ENCODE peak calls at places on chromosomes 12 and 14, in four cellular contexts. S, A, T and M are unnamed samples.

GRCh38 chr14:91496790-91497189 is 13.3 kb downstream of the PPP4R3A start:
- DNase-seq in A (peak; percentile 41), T (no peak), S (no peak), M (no peak)

GRCh38 chr12:111505601-111506036 is 93.5 kb downstream of the ATXN2 start:
- DNase-seq in T (no peak), A (no peak), S (peak; percentile 9), M (no peak)

GRCh38 chr12:67661311-67662011 is 12.9 kb downstream of the DYRK2 start:
- DNase-seq in T (no peak), S (no peak), A (no peak), M (no peak)

GRCh38 chr14:76761198-76761848 is at the start of gene VASH1:
- DNase-seq in A (no peak), T (peak; percentile 55), S (no peak), M (peak; percentile 85)

GRCh38 chr12:132503611-132504204 is 13.8 kb downstream of the FBRSL1 start:
- DNase-seq in A (no peak), S (no peak), T (no peak), M (no peak)

GRCh38 chr14:79467837-79468236 is 743.5 kb downstream of the DIO2 start:
- DNase-seq in A (no peak), T (no peak), S (no peak), M (no peak)

GRCh38 chr12:132524405-132524804 is 34.5 kb downstream of the FBRSL1 start:
- DNase-seq in T (no peak), S (no peak), A (no peak), M (no peak)

GRCh38 chr12:12954361-12954760 is 2.4 kb upstream of the GPRC5D start:
- DNase-seq in A (no peak), S (no peak), T (no peak), M (no peak)

GRCh38 chr14:58898655-58899316 is 261.0 kb downstream of the DACT1 start:
- DNase-seq in S (no peak), A (no peak), T (no peak), M (no peak)

GRCh38 chr14:54259821-54260220 is 137.0 kb upstream of the CDKN3 start:
- DNase-seq in A (no peak), T (no peak), S (no peak), M (no peak)

GRCh38 chr14:33647385-33647786 is 303.5 kb downstream of the EGLN3 start:
- DNase-seq in S (no peak), A (no peak), T (no peak), M (no peak)

GRCh38 chr12:101653503-101653902 is 43.9 kb upstream of the CHPT1 start:
- DNase-seq in T (no peak), A (peak; percentile 97), S (no peak), M (no peak)

GRCh38 chr12:120047072-120047471 is 58.0 kb downstream of the BICDL1 start:
- DNase-seq in A (peak; percentile 32), T (no peak), S (no peak), M (no peak)

GRCh38 chr14:56555921-56556570 is 23.6 kb upstream of the TMEM260 start:
- DNase-seq in A (peak; percentile 76), T (peak; percentile 41), S (no peak), M (peak; percentile 51)

GRCh38 chr12:28507055-28507454 is 316.8 kb downstream of the CCDC91 start:
- DNase-seq in A (no peak), S (no peak), T (no peak), M (no peak)

GRCh38 chr12:19675361-19675760 is 236.1 kb downstream of the AEBP2 start:
- DNase-seq in T (no peak), A (no peak), S (peak; percentile 32), M (no peak)

GRCh38 chr14:99174081-99174851 is 97.7 kb downstream of the BCL11B start:
- DNase-seq in S (no peak), T (no peak), A (no peak), M (no peak)

GRCh38 chr14:65791551-65791981 is 379.0 kb downstream of the FUT8 start:
- DNase-seq in A (no peak), S (peak; percentile 5), T (peak; percentile 9), M (no peak)

GRCh38 chr12:120631097-120631496 is 9.3 kb upstream of the CABP1 start:
- DNase-seq in T (no peak), A (no peak), S (no peak), M (no peak)

GRCh38 chr12:78088391-78088832 is 257.7 kb downstream of the NAV3 start:
- DNase-seq in A (no peak), S (no peak), T (no peak), M (no peak)

GRCh38 chr12:51888316-51889215 is 663 bp downstream of the ANKRD33 start:
- DNase-seq in T (no peak), A (no peak), S (no peak), M (no peak)

GRCh38 chr12:51886021-51886710 is 1.7 kb upstream of the ANKRD33 start:
- DNase-seq in A (peak; percentile 56), T (peak; percentile 53), S (no peak), M (no peak)

GRCh38 chr12:51889216-51890134 is 1.6 kb downstream of the ANKRD33 start:
- DNase-seq in T (no peak), A (no peak), S (no peak), M (no peak)

GRCh38 chr12:51890135-51890464 is 2.2 kb downstream of the ANKRD33 start:
- DNase-seq in T (no peak), A (no peak), S (no peak), M (no peak)

DNA sequence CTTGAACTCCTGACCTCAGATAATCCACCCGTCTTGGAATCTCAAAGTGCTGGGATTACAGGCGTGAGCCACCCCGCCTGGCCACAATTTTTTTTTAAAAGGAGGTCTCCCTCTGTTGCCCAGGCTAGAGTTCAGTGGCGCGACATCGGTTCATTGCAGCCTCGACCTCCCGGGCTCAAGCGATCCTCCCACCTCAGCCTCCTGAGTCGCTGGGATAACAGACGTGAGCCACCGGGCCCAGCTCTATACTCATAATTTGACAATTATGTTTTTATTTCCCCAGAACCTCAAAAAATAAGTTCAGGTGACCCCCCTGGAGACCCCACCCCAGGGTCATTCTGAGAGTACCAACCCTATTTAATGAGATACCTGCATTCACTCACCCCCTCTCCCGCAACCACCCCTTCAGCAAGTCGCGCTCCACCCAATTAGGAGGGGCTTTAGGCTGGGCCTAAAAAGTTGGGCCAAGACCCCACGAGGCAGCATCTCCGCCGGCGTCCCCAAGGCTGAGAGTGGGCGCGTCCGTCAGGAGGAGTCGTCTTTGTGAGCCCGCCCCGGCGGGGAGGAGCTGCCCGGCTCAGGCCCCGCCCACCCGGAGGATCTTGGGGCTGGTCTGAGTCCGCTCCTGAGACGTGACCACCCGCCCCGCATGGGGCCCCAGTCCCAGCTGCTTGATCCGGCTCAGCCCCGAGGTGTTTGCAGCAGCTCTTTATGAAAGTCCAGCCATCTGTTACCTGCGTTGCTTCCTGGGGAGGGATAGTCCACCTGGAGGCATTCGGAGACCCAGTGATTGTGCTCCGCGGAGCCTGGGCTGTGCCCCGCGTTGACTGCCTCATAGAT is at the start of gene ANKRD33:
- DNase-seq in T (peak; percentile 73), S (no peak), A (no peak), M (no peak)
- TF ChIP-seq TARDBP in T (no peak), S (no peak), A (no peak), M (no peak)

GRCh38 chr14:69260979-69261605 is 1.1 kb downstream of the GALNT16 start:
- DNase-seq in T (peak; percentile 67), S (no peak), A (no peak), M (peak; percentile 82)
- TF ChIP-seq FOXK2 in T (no peak), S (no peak), A (no peak), M (no peak)

GRCh38 chr14:28243600-28243999 is 523.0 kb upstream of the FOXG1 start:
- DNase-seq in T (no peak), A (no peak), S (no peak), M (no peak)
- TF ChIP-seq TARDBP in T (no peak), A (no peak), S (no peak), M (no peak)

GRCh38 chr12:50212071-50212467 is 44.9 kb upstream of the CERS5 start:
- DNase-seq in S (no peak), T (no peak), A (no peak), M (no peak)

GRCh38 chr12:50213439-50213838 is 46.3 kb upstream of the CERS5 start:
- DNase-seq in A (no peak), S (no peak), T (no peak), M (no peak)

GRCh38 chr12:50215033-50215432 is 47.9 kb upstream of the CERS5 start:
- DNase-seq in T (no peak), S (no peak), A (no peak), M (no peak)

GRCh38 chr12:50211392-50212070 is 44.4 kb upstream of the CERS5 start:
- DNase-seq in S (no peak), A (no peak), T (no peak), M (no peak)

DNA sequence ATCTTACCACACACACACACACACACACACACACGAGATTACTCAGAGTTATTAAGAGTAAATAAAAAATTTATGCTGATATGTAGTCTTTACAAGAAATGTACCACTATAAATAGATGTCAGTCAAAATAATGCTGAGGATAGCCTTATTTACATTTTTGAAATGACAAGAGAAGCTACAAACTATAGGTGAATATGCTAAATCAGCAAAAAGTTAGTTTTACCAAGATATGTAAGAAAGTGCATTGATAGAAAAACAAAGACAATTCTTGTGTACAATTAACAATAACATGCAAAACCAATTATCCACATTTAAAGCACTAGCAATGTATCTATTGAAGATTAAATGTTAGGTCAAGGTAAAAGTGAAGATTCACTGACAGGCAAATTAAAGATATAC is 46.8 kb upstream of the CERS5 start:
- DNase-seq in T (no peak), S (no peak), A (no peak), M (no peak)
- TF ChIP-seq FOXK2 in T (no peak), S (no peak), A (no peak), M (no peak)

GRCh38 chr14:100402631-100403030 is 79.5 kb downstream of the SLC25A47 start:
- DNase-seq in T (no peak), S (no peak), A (no peak), M (no peak)
- TF ChIP-seq TARDBP in T (no peak), S (no peak), A (no peak), M (no peak)

GRCh38 chr14:24940213-24940783 is 109.6 kb downstream of the STXBP6 start:
- DNase-seq in A (no peak), T (no peak), S (no peak), M (no peak)

GRCh38 chr14:24943024-24943423 is 106.9 kb downstream of the STXBP6 start:
- DNase-seq in T (no peak), S (no peak), A (no peak), M (no peak)

GRCh38 chr14:24944800-24945199 is 105.1 kb downstream of the STXBP6 start:
- DNase-seq in T (no peak), S (no peak), A (no peak), M (no peak)

GRCh38 chr14:24938593-24938992 is 111.4 kb downstream of the STXBP6 start:
- DNase-seq in T (no peak), S (no peak), A (no peak), M (no peak)

DNA sequence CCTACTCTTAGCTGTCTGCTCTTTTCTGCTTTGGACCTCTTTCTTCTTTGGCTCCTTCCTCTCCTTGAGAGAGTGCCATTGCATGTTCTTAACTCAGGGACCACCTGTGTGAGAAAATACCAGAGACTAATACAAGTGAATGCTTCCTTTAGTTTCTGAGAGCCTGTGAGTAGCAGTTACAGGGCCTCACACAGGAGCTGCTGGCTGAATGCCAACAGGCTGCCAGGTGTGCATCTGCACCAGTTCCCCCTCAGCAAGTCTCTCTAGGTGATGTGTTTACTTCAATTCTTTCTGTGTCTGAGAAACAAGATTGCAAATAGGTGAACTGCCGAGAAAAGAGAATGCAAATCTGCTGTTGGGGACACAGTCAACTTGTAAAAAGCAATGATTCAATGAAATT is 108.2 kb downstream of the STXBP6 start:
- DNase-seq in A (no peak), S (no peak), T (no peak), M (no peak)
- TF ChIP-seq FOXK2 in A (no peak), S (no peak), T (no peak), M (no peak)